ENCODE peak calls at places on chromosomes 1 and 21, in six cellular contexts. One of them, this sample, is unnamed.

GRCh38 chr1:201602413-201603265 is 63.7 kb downstream of the NAV1 start:
- DNase-seq in K562: peak
- DNase-seq in endothelial cell of umbilical vein: peak
- DNase-seq in GM12878: no peak
- DNase-seq in HepG2: no peak
- DNase-seq in A549: peak
- DNase-seq in this sample: no peak

GRCh38 chr1:28891256-28891655 is 23.1 kb upstream of the EPB41 start:
- DNase-seq in endothelial cell of umbilical vein: no peak
- DNase-seq in A549: no peak
- DNase-seq in K562: no peak
- DNase-seq in GM12878: no peak
- DNase-seq in HepG2: no peak
- DNase-seq in this sample: no peak

GRCh38 chr1:39230261-39231190 is 26.0 kb downstream of the MACF1 start:
- DNase-seq in HepG2: peak
- DNase-seq in endothelial cell of umbilical vein: no peak
- DNase-seq in GM12878: peak
- DNase-seq in K562: no peak
- DNase-seq in A549: no peak
- DNase-seq in this sample: peak

GRCh38 chr1:77476460-77476859 is 194.6 kb downstream of the AK5 start:
- DNase-seq in endothelial cell of umbilical vein: no peak
- DNase-seq in HepG2: no peak
- DNase-seq in A549: no peak
- DNase-seq in GM12878: no peak
- DNase-seq in K562: no peak
- DNase-seq in this sample: peak

GRCh38 chr1:161216945-161217712 is 2.0 kb downstream of the FCER1G start:
- DNase-seq in A549: no peak
- DNase-seq in HepG2: peak
- DNase-seq in GM12878: peak
- DNase-seq in endothelial cell of umbilical vein: no peak
- DNase-seq in K562: no peak
- DNase-seq in this sample: peak

GRCh38 chr1:2786329-2787162 is 14.9 kb downstream of the TTC34 start:
- DNase-seq in A549: peak
- DNase-seq in endothelial cell of umbilical vein: peak
- DNase-seq in K562: peak
- DNase-seq in HepG2: no peak
- DNase-seq in GM12878: no peak
- DNase-seq in this sample: peak

GRCh38 chr1:59025201-59025600 is 241.4 kb upstream of the JUN start:
- DNase-seq in endothelial cell of umbilical vein: peak
- DNase-seq in A549: no peak
- DNase-seq in HepG2: no peak
- DNase-seq in GM12878: no peak
- DNase-seq in K562: no peak
- DNase-seq in this sample: peak

GRCh38 chr21:35528109-35529042 is 479.3 kb upstream of the RUNX1 start:
- DNase-seq in HepG2: no peak
- DNase-seq in GM12878: no peak
- DNase-seq in K562: peak
- DNase-seq in A549: no peak
- DNase-seq in endothelial cell of umbilical vein: no peak
- DNase-seq in this sample: peak

GRCh38 chr1:116367256-116367949 is 5.6 kb upstream of the ATP1A1 start:
- DNase-seq in A549: no peak
- DNase-seq in endothelial cell of umbilical vein: no peak
- DNase-seq in HepG2: no peak
- DNase-seq in GM12878: no peak
- DNase-seq in K562: no peak
- DNase-seq in this sample: no peak

GRCh38 chr1:224377676-224378006 is 21.0 kb downstream of the CNIH4 start:
- DNase-seq in K562: peak
- DNase-seq in HepG2: peak
- DNase-seq in endothelial cell of umbilical vein: no peak
- DNase-seq in GM12878: peak
- DNase-seq in A549: no peak
- DNase-seq in this sample: peak

GRCh38 chr21:44657635-44658183 is at the start of gene KRTAP12-3:
- DNase-seq in A549: no peak
- DNase-seq in GM12878: no peak
- DNase-seq in endothelial cell of umbilical vein: no peak
- DNase-seq in HepG2: no peak
- DNase-seq in K562: no peak
- DNase-seq in this sample: no peak

GRCh38 chr1:95685091-95685490 is 451.1 kb downstream of the RWDD3 start:
- DNase-seq in A549: no peak
- DNase-seq in K562: no peak
- DNase-seq in GM12878: no peak
- DNase-seq in endothelial cell of umbilical vein: no peak
- DNase-seq in HepG2: no peak
- DNase-seq in this sample: no peak

GRCh38 chr1:246427611-246428010 is 79.5 kb downstream of the SMYD3 start:
- DNase-seq in K562: no peak
- DNase-seq in endothelial cell of umbilical vein: no peak
- DNase-seq in A549: no peak
- DNase-seq in HepG2: no peak
- DNase-seq in GM12878: no peak
- DNase-seq in this sample: peak

GRCh38 chr1:35894183-35894582 is 11.2 kb downstream of the AGO1 start:
- DNase-seq in K562: peak
- DNase-seq in GM12878: peak
- DNase-seq in HepG2: no peak
- DNase-seq in endothelial cell of umbilical vein: no peak
- DNase-seq in A549: no peak
- DNase-seq in this sample: peak

GRCh38 chr21:42674351-42674940 is 21.0 kb downstream of the PDE9A start:
- DNase-seq in A549: no peak
- DNase-seq in HepG2: no peak
- DNase-seq in K562: peak
- DNase-seq in endothelial cell of umbilical vein: no peak
- DNase-seq in GM12878: no peak
- DNase-seq in this sample: peak

GRCh38 chr1:165639821-165640623 is 9.0 kb downstream of the MGST3 start:
- DNase-seq in HepG2: no peak
- DNase-seq in endothelial cell of umbilical vein: no peak
- DNase-seq in A549: no peak
- DNase-seq in GM12878: no peak
- DNase-seq in K562: no peak
- DNase-seq in this sample: no peak

GRCh38 chr1:56908619-56909340 is 54.2 kb downstream of the C8A start:
- DNase-seq in K562: no peak
- DNase-seq in GM12878: no peak
- DNase-seq in A549: no peak
- DNase-seq in endothelial cell of umbilical vein: no peak
- DNase-seq in HepG2: peak
- DNase-seq in this sample: peak

GRCh38 chr1:20112279-20113000 is 6.9 kb downstream of the PLA2G2D start:
- DNase-seq in HepG2: peak
- DNase-seq in GM12878: no peak
- DNase-seq in K562: no peak
- DNase-seq in A549: no peak
- DNase-seq in endothelial cell of umbilical vein: no peak
- DNase-seq in this sample: no peak

GRCh38 chr1:169949139-169949538 is 55.4 kb upstream of the SCYL3 start:
- DNase-seq in HepG2: no peak
- DNase-seq in endothelial cell of umbilical vein: no peak
- DNase-seq in K562: no peak
- DNase-seq in A549: no peak
- DNase-seq in GM12878: no peak
- DNase-seq in this sample: no peak

GRCh38 chr1:160400284-160400645 is at the start of gene VANGL2:
- DNase-seq in GM12878: no peak
- DNase-seq in A549: peak
- DNase-seq in HepG2: no peak
- DNase-seq in endothelial cell of umbilical vein: no peak
- DNase-seq in K562: peak
- DNase-seq in this sample: peak

GRCh38 chr1:6423321-6423999 is 1.1 kb upstream of the ESPN start:
- DNase-seq in endothelial cell of umbilical vein: peak
- DNase-seq in HepG2: no peak
- DNase-seq in GM12878: no peak
- DNase-seq in A549: no peak
- DNase-seq in K562: peak
- DNase-seq in this sample: peak

GRCh38 chr1:34373912-34374311 is 197.2 kb downstream of the C1orf94 start:
- DNase-seq in K562: no peak
- DNase-seq in HepG2: no peak
- DNase-seq in GM12878: no peak
- DNase-seq in A549: no peak
- DNase-seq in endothelial cell of umbilical vein: no peak
- DNase-seq in this sample: no peak

GRCh38 chr21:29625990-29626389 is 313.8 kb downstream of the GRIK1 start:
- DNase-seq in K562: no peak
- DNase-seq in A549: no peak
- DNase-seq in GM12878: no peak
- DNase-seq in HepG2: no peak
- DNase-seq in endothelial cell of umbilical vein: no peak
- DNase-seq in this sample: no peak

GRCh38 chr1:43565600-43566360 is 35.1 kb downstream of the PTPRF start:
- DNase-seq in endothelial cell of umbilical vein: peak
- DNase-seq in HepG2: no peak
- DNase-seq in K562: peak
- DNase-seq in GM12878: no peak
- DNase-seq in A549: no peak
- DNase-seq in this sample: peak

GRCh38 chr1:197471248-197472035 is 203.4 kb downstream of the CRB1 start:
- DNase-seq in HepG2: no peak
- DNase-seq in K562: no peak
- DNase-seq in endothelial cell of umbilical vein: no peak
- DNase-seq in GM12878: no peak
- DNase-seq in A549: no peak
- DNase-seq in this sample: no peak

GRCh38 chr1:198519639-198520501 is 20.6 kb downstream of the ATP6V1G3 start:
- DNase-seq in K562: no peak
- DNase-seq in HepG2: no peak
- DNase-seq in endothelial cell of umbilical vein: no peak
- DNase-seq in GM12878: no peak
- DNase-seq in A549: no peak
- DNase-seq in this sample: no peak

GRCh38 chr1:198520524-198521254 is 19.8 kb downstream of the ATP6V1G3 start:
- DNase-seq in A549: no peak
- DNase-seq in endothelial cell of umbilical vein: no peak
- DNase-seq in K562: no peak
- DNase-seq in GM12878: peak
- DNase-seq in HepG2: no peak
- DNase-seq in this sample: no peak

GRCh38 chr1:198517623-198518022 is 22.9 kb downstream of the ATP6V1G3 start:
- DNase-seq in endothelial cell of umbilical vein: no peak
- DNase-seq in K562: no peak
- DNase-seq in GM12878: no peak
- DNase-seq in HepG2: no peak
- DNase-seq in A549: no peak
- DNase-seq in this sample: no peak

GRCh38 chr1:198528376-198528775 is 12.1 kb downstream of the ATP6V1G3 start:
- DNase-seq in A549: no peak
- DNase-seq in K562: no peak
- DNase-seq in HepG2: no peak
- DNase-seq in GM12878: no peak
- DNase-seq in endothelial cell of umbilical vein: peak
- DNase-seq in this sample: no peak

DNA sequence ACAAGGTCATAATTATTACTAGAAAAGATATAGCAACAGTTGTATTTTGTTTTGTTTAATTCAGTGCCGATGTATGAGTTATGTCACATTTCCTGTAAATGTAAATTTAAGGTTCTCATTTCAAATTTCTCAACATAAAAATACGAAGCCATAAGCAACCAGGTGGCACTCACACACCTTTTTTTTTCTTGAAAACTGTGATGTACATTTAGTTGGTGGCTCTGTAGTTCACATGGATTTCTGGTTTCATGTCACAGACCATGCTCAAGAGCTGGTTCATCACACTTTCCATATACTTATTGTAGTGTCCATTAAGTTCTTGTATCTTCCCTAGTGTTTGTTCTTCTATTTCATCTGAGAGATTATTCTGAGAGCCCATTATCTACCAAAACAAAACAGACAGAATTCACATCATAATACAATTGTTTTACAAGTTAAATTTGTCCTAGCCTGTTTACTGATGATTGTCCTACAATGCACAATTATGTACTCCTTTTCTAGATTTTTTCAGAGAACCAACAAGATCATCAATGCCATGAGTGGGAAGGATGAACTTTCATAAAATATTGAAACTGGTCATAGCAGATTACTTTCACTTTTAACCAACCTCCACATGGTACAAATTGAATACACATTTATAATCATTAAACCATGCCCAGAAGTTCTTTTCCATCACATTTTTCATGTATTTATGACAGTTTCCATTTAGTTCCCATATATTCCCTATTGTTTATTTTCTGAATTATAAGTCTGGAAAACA is 17.1 kb downstream of the ATP6V1G3 start:
- DNase-seq in A549: no peak
- DNase-seq in K562: peak
- DNase-seq in GM12878: no peak
- DNase-seq in HepG2: no peak
- DNase-seq in endothelial cell of umbilical vein: no peak
- DNase-seq in this sample: peak
- TF ChIP-seq CTCF in A549: no peak
- TF ChIP-seq CTCF in K562: no peak
- TF ChIP-seq CTCF in GM12878: no peak
- TF ChIP-seq CTCF in HepG2: no peak
- TF ChIP-seq CTCF in endothelial cell of umbilical vein: no peak
- TF ChIP-seq CTCF in this sample: no peak

DNA sequence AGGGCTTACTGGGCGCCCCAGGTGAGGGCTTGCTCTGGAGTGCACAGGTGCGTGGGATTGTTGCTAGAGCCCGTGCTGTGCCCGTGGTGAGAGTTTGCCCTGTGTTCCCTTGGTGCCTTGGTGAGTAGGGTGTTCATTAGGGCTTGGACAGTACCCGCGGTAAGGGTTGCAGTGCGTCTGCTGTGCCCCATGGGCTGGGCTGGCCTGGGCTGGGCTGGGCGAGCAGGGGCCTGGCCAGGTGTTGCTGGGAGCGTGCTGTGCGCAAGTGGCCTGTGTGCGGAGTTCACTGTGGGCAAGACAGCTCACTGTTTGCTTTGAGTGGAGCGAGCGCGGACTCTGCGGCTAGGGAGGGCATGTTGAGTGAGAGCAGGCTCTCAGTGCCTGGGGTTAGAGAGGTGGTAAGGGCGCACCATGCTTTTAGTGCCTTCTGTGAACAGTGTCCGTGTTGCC is 724 bp downstream of the CR1L start:
- DNase-seq in K562: peak
- DNase-seq in GM12878: no peak
- DNase-seq in endothelial cell of umbilical vein: no peak
- DNase-seq in A549: no peak
- DNase-seq in HepG2: no peak
- DNase-seq in this sample: no peak
- H3K4me3 ChIP-seq in K562: peak
- H3K4me3 ChIP-seq in GM12878: no peak
- H3K4me3 ChIP-seq in endothelial cell of umbilical vein: no peak
- H3K4me3 ChIP-seq in A549: no peak
- H3K4me3 ChIP-seq in HepG2: no peak
- H3K4me3 ChIP-seq in this sample: no peak

GRCh38 chr1:92923664-92924063 is 37.6 kb downstream of the DIPK1A start:
- DNase-seq in HepG2: no peak
- DNase-seq in GM12878: no peak
- DNase-seq in endothelial cell of umbilical vein: no peak
- DNase-seq in K562: no peak
- DNase-seq in A549: no peak
- DNase-seq in this sample: no peak
- TF ChIP-seq MYC in HepG2: no peak
- TF ChIP-seq MYC in GM12878: no peak
- TF ChIP-seq MYC in endothelial cell of umbilical vein: no peak
- TF ChIP-seq MYC in K562: no peak
- TF ChIP-seq MYC in A549: no peak
- TF ChIP-seq MYC in this sample: no peak

GRCh38 chr1:113389356-113389952 is 861 bp upstream of the MAGI3 start:
- DNase-seq in HepG2: no peak
- DNase-seq in GM12878: no peak
- DNase-seq in A549: no peak
- DNase-seq in endothelial cell of umbilical vein: no peak
- DNase-seq in K562: no peak
- DNase-seq in this sample: no peak
- TF ChIP-seq CTCF in HepG2: no peak
- TF ChIP-seq CTCF in GM12878: no peak
- TF ChIP-seq CTCF in A549: no peak
- TF ChIP-seq CTCF in endothelial cell of umbilical vein: no peak
- TF ChIP-seq CTCF in K562: no peak
- TF ChIP-seq CTCF in this sample: no peak

This sample was measured in NB4.